ENCODE peak calls at places on chromosomes 7 and 10, in five cellular contexts. One of them, this sample, is unnamed.

GRCh38 chr7:157537056-157537455 is 200.3 kb downstream of the DNAJB6 start:
- DNase-seq in IMR-90: no peak
- DNase-seq in neuronal stem cell: no peak
- DNase-seq in H1: no peak
- DNase-seq in H9: no peak
- DNase-seq in this sample: no peak

GRCh38 chr10:21514808-21515580 is 10.5 kb downstream of the SKIDA1 start:
- DNase-seq in IMR-90: no peak
- DNase-seq in neuronal stem cell: no peak
- DNase-seq in H1: no peak
- DNase-seq in H9: no peak
- DNase-seq in this sample: no peak

GRCh38 chr7:44463169-44463808 is 27.2 kb downstream of the NUDCD3 start:
- DNase-seq in IMR-90: no peak
- DNase-seq in neuronal stem cell: no peak
- DNase-seq in H1: no peak
- DNase-seq in H9: no peak
- DNase-seq in this sample: no peak

GRCh38 chr10:102115775-102116174 is 4.4 kb downstream of the LDB1 start:
- DNase-seq in IMR-90: peak
- DNase-seq in neuronal stem cell: no peak
- DNase-seq in H1: no peak
- DNase-seq in H9: no peak
- DNase-seq in this sample: no peak

GRCh38 chr7:117083648-117084047 is 130.3 kb downstream of the ST7 start:
- DNase-seq in IMR-90: no peak
- DNase-seq in neuronal stem cell: no peak
- DNase-seq in H1: no peak
- DNase-seq in H9: no peak
- DNase-seq in this sample: no peak

GRCh38 chr7:110637252-110637651 is 453.7 kb upstream of the LRRN3 start:
- DNase-seq in IMR-90: no peak
- DNase-seq in neuronal stem cell: no peak
- DNase-seq in H1: no peak
- DNase-seq in H9: no peak
- DNase-seq in this sample: no peak

GRCh38 chr10:102801978-102802377 is 35.2 kb downstream of the CYP17A1 start:
- DNase-seq in IMR-90: no peak
- DNase-seq in neuronal stem cell: no peak
- DNase-seq in H1: no peak
- DNase-seq in H9: no peak
- DNase-seq in this sample: no peak

GRCh38 chr10:21145751-21146445 is 248.8 kb upstream of the NEBL start:
- DNase-seq in IMR-90: no peak
- DNase-seq in neuronal stem cell: peak
- DNase-seq in H1: no peak
- DNase-seq in H9: no peak
- DNase-seq in this sample: no peak

GRCh38 chr7:132055331-132056120 is 499.1 kb upstream of the PODXL start:
- DNase-seq in IMR-90: no peak
- DNase-seq in neuronal stem cell: no peak
- DNase-seq in H1: peak
- DNase-seq in H9: no peak
- DNase-seq in this sample: no peak

GRCh38 chr10:79068203-79068561 is 584 bp upstream of the ZMIZ1 start:
- DNase-seq in IMR-90: no peak
- DNase-seq in neuronal stem cell: peak
- DNase-seq in H1: no peak
- DNase-seq in H9: no peak
- DNase-seq in this sample: no peak

GRCh38 chr10:48454302-48455054 is 148.0 kb downstream of the MAPK8 start:
- DNase-seq in IMR-90: no peak
- DNase-seq in neuronal stem cell: no peak
- DNase-seq in H1: peak
- DNase-seq in H9: no peak
- DNase-seq in this sample: peak

GRCh38 chr7:85102813-85103350 is 84.0 kb downstream of the SEMA3D start:
- DNase-seq in IMR-90: peak
- DNase-seq in neuronal stem cell: no peak
- DNase-seq in H1: no peak
- DNase-seq in H9: no peak
- DNase-seq in this sample: no peak

GRCh38 chr10:73759512-73760115 is 15.4 kb downstream of the SEC24C start:
- DNase-seq in IMR-90: no peak
- DNase-seq in neuronal stem cell: no peak
- DNase-seq in H1: no peak
- DNase-seq in H9: no peak
- DNase-seq in this sample: peak

GRCh38 chr7:31020652-31021051 is 31.5 kb upstream of the ADCYAP1R1 start:
- DNase-seq in IMR-90: no peak
- DNase-seq in neuronal stem cell: no peak
- DNase-seq in H1: no peak
- DNase-seq in H9: peak
- DNase-seq in this sample: no peak

GRCh38 chr7:45924283-45924682 is 3.2 kb upstream of the IGFBP3 start:
- DNase-seq in IMR-90: peak
- DNase-seq in neuronal stem cell: no peak
- DNase-seq in H1: no peak
- DNase-seq in H9: no peak
- DNase-seq in this sample: peak
- H3K4me2 ChIP-seq in IMR-90: no peak
- H3K4me2 ChIP-seq in neuronal stem cell: no peak
- H3K4me2 ChIP-seq in H1: no peak
- H3K4me2 ChIP-seq in H9: no peak
- H3K4me2 ChIP-seq in this sample: no peak

GRCh38 chr10:6092731-6093130 is 3.9 kb downstream of the RBM17 start:
- DNase-seq in IMR-90: no peak
- DNase-seq in neuronal stem cell: no peak
- DNase-seq in H1: no peak
- DNase-seq in H9: no peak
- DNase-seq in this sample: no peak

GRCh38 chr10:6091630-6092029 is 2.8 kb downstream of the RBM17 start:
- DNase-seq in IMR-90: no peak
- DNase-seq in neuronal stem cell: no peak
- DNase-seq in H1: no peak
- DNase-seq in H9: no peak
- DNase-seq in this sample: no peak

GRCh38 chr10:6098156-6098555 is 9.3 kb downstream of the RBM17 start:
- DNase-seq in IMR-90: no peak
- DNase-seq in neuronal stem cell: no peak
- DNase-seq in H1: no peak
- DNase-seq in H9: no peak
- DNase-seq in this sample: no peak

GRCh38 chr10:6097063-6097462 is 8.2 kb downstream of the RBM17 start:
- DNase-seq in IMR-90: no peak
- DNase-seq in neuronal stem cell: no peak
- DNase-seq in H1: no peak
- DNase-seq in H9: peak
- DNase-seq in this sample: no peak

GRCh38 chr10:6095810-6096209 is 7.0 kb downstream of the RBM17 start:
- DNase-seq in IMR-90: no peak
- DNase-seq in neuronal stem cell: no peak
- DNase-seq in H1: no peak
- DNase-seq in H9: no peak
- DNase-seq in this sample: no peak
- H2BK120ac ChIP-seq in IMR-90: no peak
- H2BK120ac ChIP-seq in neuronal stem cell: no peak
- H2BK120ac ChIP-seq in H1: no peak
- H2BK120ac ChIP-seq in H9: no peak
- H2BK120ac ChIP-seq in this sample: no peak

GRCh38 chr7:90595801-90596683 is at the start of gene CDK14:
- DNase-seq in IMR-90: peak
- DNase-seq in neuronal stem cell: peak
- DNase-seq in H1: peak
- DNase-seq in H9: peak
- DNase-seq in this sample: peak
- H3K14ac ChIP-seq in IMR-90: peak
- H3K14ac ChIP-seq in neuronal stem cell: peak
- H3K14ac ChIP-seq in H1: peak
- H3K14ac ChIP-seq in H9: peak
- H3K14ac ChIP-seq in this sample: peak

DNA sequence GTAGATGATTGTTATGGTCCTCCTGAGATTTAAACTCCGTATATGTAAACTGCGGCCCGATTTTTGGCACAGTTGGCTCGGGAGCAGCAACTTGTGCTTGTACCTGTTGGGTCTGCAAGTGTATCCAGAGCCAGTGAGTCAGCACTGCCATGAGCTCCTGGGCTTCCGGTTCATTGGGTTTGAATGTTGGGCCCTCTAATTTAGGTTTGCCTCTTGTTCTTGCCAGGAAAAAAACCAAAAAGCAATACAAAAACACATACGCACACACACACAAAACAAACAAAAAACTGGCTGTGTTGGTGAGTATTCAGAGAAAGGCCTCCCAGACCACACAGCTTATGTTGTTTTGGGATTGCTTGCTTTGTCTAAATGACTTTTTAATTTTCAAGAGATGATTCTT is 26.3 kb downstream of the SND1 start:
- DNase-seq in IMR-90: no peak
- DNase-seq in neuronal stem cell: no peak
- DNase-seq in H1: no peak
- DNase-seq in H9: no peak
- DNase-seq in this sample: no peak
- H3K4me2 ChIP-seq in IMR-90: peak
- H3K4me2 ChIP-seq in neuronal stem cell: no peak
- H3K4me2 ChIP-seq in H1: no peak
- H3K4me2 ChIP-seq in H9: no peak
- H3K4me2 ChIP-seq in this sample: no peak

GRCh38 chr10:7410800-7411670 is at the start of gene SFMBT2:
- DNase-seq in IMR-90: peak
- DNase-seq in neuronal stem cell: peak
- DNase-seq in H1: peak
- DNase-seq in H9: peak
- DNase-seq in this sample: peak
- H2BK120ac ChIP-seq in IMR-90: no peak
- H2BK120ac ChIP-seq in neuronal stem cell: peak
- H2BK120ac ChIP-seq in H1: peak
- H2BK120ac ChIP-seq in H9: no peak
- H2BK120ac ChIP-seq in this sample: peak

GRCh38 chr10:131102147-131102546 is 209.4 kb downstream of the TCERG1L start:
- DNase-seq in IMR-90: no peak
- DNase-seq in neuronal stem cell: no peak
- DNase-seq in H1: no peak
- DNase-seq in H9: no peak
- DNase-seq in this sample: no peak
- H3K14ac ChIP-seq in IMR-90: no peak
- H3K14ac ChIP-seq in neuronal stem cell: no peak
- H3K14ac ChIP-seq in H1: no peak
- H3K14ac ChIP-seq in H9: no peak
- H3K14ac ChIP-seq in this sample: peak

GRCh38 chr7:129502708-129503685 is 666 bp downstream of the SMKR1 start:
- DNase-seq in IMR-90: no peak
- DNase-seq in neuronal stem cell: peak
- DNase-seq in H1: peak
- DNase-seq in H9: peak
- DNase-seq in this sample: no peak
- H3K4me2 ChIP-seq in IMR-90: peak
- H3K4me2 ChIP-seq in neuronal stem cell: peak
- H3K4me2 ChIP-seq in H1: peak
- H3K4me2 ChIP-seq in H9: peak
- H3K4me2 ChIP-seq in this sample: peak